ENCODE peak calls at places on chromosomes 2 and 18, in four cellular contexts. One of them, this sample, is unnamed.
A peak's percentile ranks its signal among the peaks of the same experiment; 100 is the strongest.

GRCh38 chr2:238155051-238155760 is 3.6 kb upstream of the ERFE start:
- DNase-seq in activated CD8-positive, alpha-beta memory T cell treated with anti-CD3 and anti-CD28 coated beads, Interleukin-2, amount 50 U/mL, for 48 hours: no peak
- DNase-seq in fibroblast of mammary gland: peak; percentile 84
- DNase-seq in AG04450: peak; percentile 83
- DNase-seq in this sample: no peak

GRCh38 chr2:227462463-227462951 is 9.4 kb upstream of the AGFG1 start:
- DNase-seq in AG04450: no peak
- DNase-seq in fibroblast of mammary gland: no peak
- DNase-seq in activated CD8-positive, alpha-beta memory T cell treated with anti-CD3 and anti-CD28 coated beads, Interleukin-2, amount 50 U/mL, for 48 hours: no peak
- DNase-seq in this sample: no peak

GRCh38 chr2:170813611-170814550 is 2.8 kb upstream of the GAD1 start:
- DNase-seq in fibroblast of mammary gland: peak; percentile 49
- DNase-seq in activated CD8-positive, alpha-beta memory T cell treated with anti-CD3 and anti-CD28 coated beads, Interleukin-2, amount 50 U/mL, for 48 hours: no peak
- DNase-seq in AG04450: no peak
- DNase-seq in this sample: peak; percentile 49

GRCh38 chr2:7573166-7573845 is 656.1 kb downstream of the RNF144A start:
- DNase-seq in fibroblast of mammary gland: no peak
- DNase-seq in AG04450: no peak
- DNase-seq in activated CD8-positive, alpha-beta memory T cell treated with anti-CD3 and anti-CD28 coated beads, Interleukin-2, amount 50 U/mL, for 48 hours: no peak
- DNase-seq in this sample: no peak

GRCh38 chr18:7492385-7492784 is 74.7 kb upstream of the PTPRM start:
- DNase-seq in activated CD8-positive, alpha-beta memory T cell treated with anti-CD3 and anti-CD28 coated beads, Interleukin-2, amount 50 U/mL, for 48 hours: no peak
- DNase-seq in fibroblast of mammary gland: no peak
- DNase-seq in AG04450: no peak
- DNase-seq in this sample: no peak

GRCh38 chr2:25228848-25229674 is 60.7 kb upstream of the POMC start:
- DNase-seq in AG04450: peak; percentile 41
- DNase-seq in activated CD8-positive, alpha-beta memory T cell treated with anti-CD3 and anti-CD28 coated beads, Interleukin-2, amount 50 U/mL, for 48 hours: no peak
- DNase-seq in fibroblast of mammary gland: peak; percentile 76
- DNase-seq in this sample: peak; percentile 37

GRCh38 chr18:69531973-69532372 is 131.3 kb downstream of the DOK6 start:
- DNase-seq in AG04450: no peak
- DNase-seq in activated CD8-positive, alpha-beta memory T cell treated with anti-CD3 and anti-CD28 coated beads, Interleukin-2, amount 50 U/mL, for 48 hours: no peak
- DNase-seq in fibroblast of mammary gland: no peak
- DNase-seq in this sample: no peak

GRCh38 chr2:100603945-100604633 is 41.3 kb downstream of the PDCL3 start:
- DNase-seq in AG04450: no peak
- DNase-seq in fibroblast of mammary gland: peak; percentile 8
- DNase-seq in activated CD8-positive, alpha-beta memory T cell treated with anti-CD3 and anti-CD28 coated beads, Interleukin-2, amount 50 U/mL, for 48 hours: no peak
- DNase-seq in this sample: no peak

GRCh38 chr2:100730290-100730868 is 89.6 kb upstream of the NPAS2 start:
- DNase-seq in fibroblast of mammary gland: peak; percentile 83
- DNase-seq in activated CD8-positive, alpha-beta memory T cell treated with anti-CD3 and anti-CD28 coated beads, Interleukin-2, amount 50 U/mL, for 48 hours: peak; percentile 59
- DNase-seq in AG04450: peak; percentile 34
- DNase-seq in this sample: peak; percentile 64

GRCh38 chr18:6747646-6748045 is 18.1 kb downstream of the ARHGAP28 start:
- DNase-seq in AG04450: peak; percentile 79
- DNase-seq in activated CD8-positive, alpha-beta memory T cell treated with anti-CD3 and anti-CD28 coated beads, Interleukin-2, amount 50 U/mL, for 48 hours: no peak
- DNase-seq in fibroblast of mammary gland: peak; percentile 99
- DNase-seq in this sample: peak; percentile 94

GRCh38 chr2:233247744-233248143 is 3.7 kb upstream of the ATG16L1 start:
- DNase-seq in AG04450: no peak
- DNase-seq in activated CD8-positive, alpha-beta memory T cell treated with anti-CD3 and anti-CD28 coated beads, Interleukin-2, amount 50 U/mL, for 48 hours: no peak
- DNase-seq in fibroblast of mammary gland: peak; percentile 73
- DNase-seq in this sample: no peak

GRCh38 chr2:23745726-23746105 is 181.2 kb downstream of the ATAD2B start:
- DNase-seq in fibroblast of mammary gland: peak; percentile 91
- DNase-seq in AG04450: no peak
- DNase-seq in activated CD8-positive, alpha-beta memory T cell treated with anti-CD3 and anti-CD28 coated beads, Interleukin-2, amount 50 U/mL, for 48 hours: no peak
- DNase-seq in this sample: peak; percentile 16

GRCh38 chr2:199258291-199258690 is 199.4 kb downstream of the SATB2 start:
- DNase-seq in activated CD8-positive, alpha-beta memory T cell treated with anti-CD3 and anti-CD28 coated beads, Interleukin-2, amount 50 U/mL, for 48 hours: no peak
- DNase-seq in fibroblast of mammary gland: peak; percentile 24
- DNase-seq in AG04450: no peak
- DNase-seq in this sample: no peak

GRCh38 chr2:199279146-199279545 is 178.6 kb downstream of the SATB2 start:
- DNase-seq in AG04450: no peak
- DNase-seq in activated CD8-positive, alpha-beta memory T cell treated with anti-CD3 and anti-CD28 coated beads, Interleukin-2, amount 50 U/mL, for 48 hours: no peak
- DNase-seq in fibroblast of mammary gland: no peak
- DNase-seq in this sample: no peak

GRCh38 chr2:109703798-109704197 is 89.6 kb downstream of the SOWAHC start:
- DNase-seq in AG04450: no peak
- DNase-seq in fibroblast of mammary gland: no peak
- DNase-seq in activated CD8-positive, alpha-beta memory T cell treated with anti-CD3 and anti-CD28 coated beads, Interleukin-2, amount 50 U/mL, for 48 hours: no peak
- DNase-seq in this sample: no peak

GRCh38 chr2:219596954-219597551 is 604 bp upstream of the STK11IP start:
- DNase-seq in AG04450: no peak
- DNase-seq in activated CD8-positive, alpha-beta memory T cell treated with anti-CD3 and anti-CD28 coated beads, Interleukin-2, amount 50 U/mL, for 48 hours: no peak
- DNase-seq in fibroblast of mammary gland: peak; percentile 18
- DNase-seq in this sample: no peak

GRCh38 chr2:72276876-72277275 is 129.2 kb upstream of the CYP26B1 start:
- DNase-seq in fibroblast of mammary gland: no peak
- DNase-seq in AG04450: no peak
- DNase-seq in activated CD8-positive, alpha-beta memory T cell treated with anti-CD3 and anti-CD28 coated beads, Interleukin-2, amount 50 U/mL, for 48 hours: no peak
- DNase-seq in this sample: no peak

GRCh38 chr2:26706616-26707473 is 14.3 kb downstream of the KCNK3 start:
- DNase-seq in AG04450: no peak
- DNase-seq in activated CD8-positive, alpha-beta memory T cell treated with anti-CD3 and anti-CD28 coated beads, Interleukin-2, amount 50 U/mL, for 48 hours: no peak
- DNase-seq in fibroblast of mammary gland: no peak
- DNase-seq in this sample: no peak

GRCh38 chr2:216206041-216206699 is 97.0 kb downstream of the XRCC5 start:
- DNase-seq in fibroblast of mammary gland: no peak
- DNase-seq in AG04450: no peak
- DNase-seq in activated CD8-positive, alpha-beta memory T cell treated with anti-CD3 and anti-CD28 coated beads, Interleukin-2, amount 50 U/mL, for 48 hours: no peak
- DNase-seq in this sample: no peak

GRCh38 chr2:171400395-171400794 is 33.4 kb downstream of the METTL8 start:
- DNase-seq in activated CD8-positive, alpha-beta memory T cell treated with anti-CD3 and anti-CD28 coated beads, Interleukin-2, amount 50 U/mL, for 48 hours: no peak
- DNase-seq in fibroblast of mammary gland: no peak
- DNase-seq in AG04450: no peak
- DNase-seq in this sample: no peak

GRCh38 chr18:48918156-48918555 is 32.6 kb downstream of the SMAD7 start:
- DNase-seq in fibroblast of mammary gland: no peak
- DNase-seq in activated CD8-positive, alpha-beta memory T cell treated with anti-CD3 and anti-CD28 coated beads, Interleukin-2, amount 50 U/mL, for 48 hours: no peak
- DNase-seq in AG04450: no peak
- DNase-seq in this sample: no peak

GRCh38 chr2:42907835-42908234 is 115.5 kb upstream of the HAAO start:
- DNase-seq in AG04450: no peak
- DNase-seq in fibroblast of mammary gland: no peak
- DNase-seq in activated CD8-positive, alpha-beta memory T cell treated with anti-CD3 and anti-CD28 coated beads, Interleukin-2, amount 50 U/mL, for 48 hours: no peak
- DNase-seq in this sample: no peak

GRCh38 chr2:64876137-64876647 is 113.0 kb upstream of the SLC1A4 start:
- DNase-seq in activated CD8-positive, alpha-beta memory T cell treated with anti-CD3 and anti-CD28 coated beads, Interleukin-2, amount 50 U/mL, for 48 hours: peak; percentile 8
- DNase-seq in AG04450: no peak
- DNase-seq in fibroblast of mammary gland: peak; percentile 83
- DNase-seq in this sample: no peak

GRCh38 chr18:58362829-58363231 is 266.1 kb downstream of the ALPK2 start:
- DNase-seq in AG04450: no peak
- DNase-seq in activated CD8-positive, alpha-beta memory T cell treated with anti-CD3 and anti-CD28 coated beads, Interleukin-2, amount 50 U/mL, for 48 hours: no peak
- DNase-seq in fibroblast of mammary gland: no peak
- DNase-seq in this sample: no peak

GRCh38 chr2:73253901-73254300 is 19.8 kb downstream of the CCT7 start:
- DNase-seq in activated CD8-positive, alpha-beta memory T cell treated with anti-CD3 and anti-CD28 coated beads, Interleukin-2, amount 50 U/mL, for 48 hours: no peak
- DNase-seq in AG04450: no peak
- DNase-seq in fibroblast of mammary gland: no peak
- DNase-seq in this sample: no peak

GRCh38 chr2:17148298-17149228 is 369.7 kb downstream of the RAD51AP2 start:
- DNase-seq in AG04450: no peak
- DNase-seq in activated CD8-positive, alpha-beta memory T cell treated with anti-CD3 and anti-CD28 coated beads, Interleukin-2, amount 50 U/mL, for 48 hours: no peak
- DNase-seq in fibroblast of mammary gland: peak; percentile 2
- DNase-seq in this sample: no peak

GRCh38 chr2:204680576-204680975 is 135.3 kb downstream of the PARD3B start:
- DNase-seq in AG04450: no peak
- DNase-seq in fibroblast of mammary gland: no peak
- DNase-seq in activated CD8-positive, alpha-beta memory T cell treated with anti-CD3 and anti-CD28 coated beads, Interleukin-2, amount 50 U/mL, for 48 hours: no peak
- DNase-seq in this sample: no peak

GRCh38 chr2:8391584-8391983 is 290.3 kb upstream of the ID2 start:
- DNase-seq in activated CD8-positive, alpha-beta memory T cell treated with anti-CD3 and anti-CD28 coated beads, Interleukin-2, amount 50 U/mL, for 48 hours: no peak
- DNase-seq in AG04450: no peak
- DNase-seq in fibroblast of mammary gland: no peak
- DNase-seq in this sample: no peak

GRCh38 chr18:57054891-57055290 is 92.0 kb upstream of the BOD1L2 start:
- DNase-seq in AG04450: no peak
- DNase-seq in activated CD8-positive, alpha-beta memory T cell treated with anti-CD3 and anti-CD28 coated beads, Interleukin-2, amount 50 U/mL, for 48 hours: no peak
- DNase-seq in fibroblast of mammary gland: no peak
- DNase-seq in this sample: no peak

GRCh38 chr2:102778260-102778659 is 16.4 kb downstream of the TMEM182 start:
- DNase-seq in fibroblast of mammary gland: no peak
- DNase-seq in AG04450: no peak
- DNase-seq in activated CD8-positive, alpha-beta memory T cell treated with anti-CD3 and anti-CD28 coated beads, Interleukin-2, amount 50 U/mL, for 48 hours: no peak
- DNase-seq in this sample: no peak

GRCh38 chr2:51695531-51695930 is 663.6 kb upstream of the NRXN1 start:
- DNase-seq in AG04450: no peak
- DNase-seq in fibroblast of mammary gland: peak; percentile 23
- DNase-seq in activated CD8-positive, alpha-beta memory T cell treated with anti-CD3 and anti-CD28 coated beads, Interleukin-2, amount 50 U/mL, for 48 hours: no peak
- DNase-seq in this sample: no peak

GRCh38 chr2:159713691-159714585 is 1.6 kb downstream of the MARCHF7 start:
- DNase-seq in AG04450: no peak
- DNase-seq in activated CD8-positive, alpha-beta memory T cell treated with anti-CD3 and anti-CD28 coated beads, Interleukin-2, amount 50 U/mL, for 48 hours: no peak
- DNase-seq in fibroblast of mammary gland: peak; percentile 83
- DNase-seq in this sample: no peak

GRCh38 chr18:13035249-13035914 is 44.2 kb downstream of the CEP192 start:
- DNase-seq in activated CD8-positive, alpha-beta memory T cell treated with anti-CD3 and anti-CD28 coated beads, Interleukin-2, amount 50 U/mL, for 48 hours: no peak
- DNase-seq in fibroblast of mammary gland: peak; percentile 16
- DNase-seq in AG04450: no peak
- DNase-seq in this sample: peak; percentile 19

GRCh38 chr2:160253440-160254296 is 53.6 kb upstream of the ITGB6 start:
- DNase-seq in fibroblast of mammary gland: no peak
- DNase-seq in AG04450: no peak
- DNase-seq in activated CD8-positive, alpha-beta memory T cell treated with anti-CD3 and anti-CD28 coated beads, Interleukin-2, amount 50 U/mL, for 48 hours: no peak
- DNase-seq in this sample: peak; percentile 12

GRCh38 chr18:63285332-63285731 is 34.2 kb downstream of the BCL2 start:
- DNase-seq in fibroblast of mammary gland: no peak
- DNase-seq in AG04450: no peak
- DNase-seq in activated CD8-positive, alpha-beta memory T cell treated with anti-CD3 and anti-CD28 coated beads, Interleukin-2, amount 50 U/mL, for 48 hours: no peak
- DNase-seq in this sample: no peak

GRCh38 chr2:113164234-113164929 is 9.4 kb upstream of the PSD4 start:
- DNase-seq in activated CD8-positive, alpha-beta memory T cell treated with anti-CD3 and anti-CD28 coated beads, Interleukin-2, amount 50 U/mL, for 48 hours: no peak
- DNase-seq in AG04450: no peak
- DNase-seq in fibroblast of mammary gland: no peak
- DNase-seq in this sample: no peak

GRCh38 chr2:134348239-134348638 is 94.4 kb downstream of the MGAT5 start:
- DNase-seq in fibroblast of mammary gland: peak; percentile 6
- DNase-seq in AG04450: no peak
- DNase-seq in activated CD8-positive, alpha-beta memory T cell treated with anti-CD3 and anti-CD28 coated beads, Interleukin-2, amount 50 U/mL, for 48 hours: no peak
- DNase-seq in this sample: no peak